ENCODE peak calls at places on chromosomes 3 and 15, in six cellular contexts. C is Karpas-422, D is PC-3, Q is GM23338, J is GM23248, Z is MM.1S. S is an unnamed sample.

GRCh38 chr3:182644800-182645433 is 148.4 kb upstream of the ATP11B start:
- DNase-seq in C (no peak), D (no peak), Q (no peak), J (peak; percentile 3), Z (no peak), S (no peak)

GRCh38 chr3:31288641-31289100 is 244.1 kb upstream of the STT3B start:
- DNase-seq in C (no peak), D (peak; percentile 96), Q (peak; percentile 46), J (peak; percentile 49), Z (peak; percentile 24), S (peak; percentile 64)

GRCh38 chr3:73868688-73869315 is 244.1 kb upstream of the PDZRN3 start:
- DNase-seq in C (no peak), D (peak; percentile 49), Q (peak; percentile 71), J (peak; percentile 67), Z (peak; percentile 27), S (peak; percentile 68)

GRCh38 chr3:126361211-126361610 is 4.0 kb upstream of the KLF15 start:
- DNase-seq in C (no peak), D (no peak), Q (no peak), J (no peak), Z (no peak), S (no peak)

GRCh38 chr3:73353661-73354217 is 271.0 kb downstream of the PDZRN3 start:
- DNase-seq in C (no peak), D (no peak), Q (peak; percentile 10), J (peak; percentile 36), Z (no peak), S (no peak)

GRCh38 chr3:99875925-99876781 is 58.5 kb downstream of the CMSS1 start:
- DNase-seq in C (peak; percentile 81), D (no peak), Q (peak; percentile 95), J (peak; percentile 93), Z (peak; percentile 19), S (peak; percentile 94)

GRCh38 chr3:21170964-21171363 is 580.0 kb downstream of the ZNF385D start:
- DNase-seq in C (peak; percentile 44), D (peak; percentile 36), Q (peak; percentile 86), J (peak; percentile 26), Z (no peak), S (peak; percentile 40)

GRCh38 chr3:134677196-134677986 is 26.6 kb upstream of the KY start:
- DNase-seq in C (peak; percentile 81), D (peak; percentile 14), Q (peak; percentile 78), J (peak; percentile 35), Z (peak; percentile 15), S (no peak)

GRCh38 chr3:12470111-12470510 is 14.2 kb upstream of the TSEN2 start:
- DNase-seq in C (no peak), D (peak; percentile 92), Q (no peak), J (peak; percentile 58), Z (no peak), S (no peak)

GRCh38 chr3:8658326-8659212 is 14.0 kb upstream of the SSUH2 start:
- DNase-seq in C (no peak), D (peak; percentile 75), Q (no peak), J (no peak), Z (peak; percentile 98), S (peak; percentile 91)

GRCh38 chr15:101452572-101452971 is 36.9 kb downstream of the PCSK6 start:
- DNase-seq in C (no peak), D (no peak), Q (no peak), J (no peak), Z (no peak), S (no peak)

GRCh38 chr3:164577667-164578066 is 500.6 kb downstream of the SI start:
- DNase-seq in C (no peak), D (no peak), Q (no peak), J (no peak), Z (no peak), S (no peak)

GRCh38 chr3:4889896-4890295 is 89.3 kb upstream of the BHLHE40 start:
- DNase-seq in C (no peak), D (no peak), Q (no peak), J (peak; percentile 35), Z (no peak), S (no peak)

GRCh38 chr3:197015790-197016705 is 13.6 kb downstream of the MELTF start:
- DNase-seq in C (no peak), D (no peak), Q (no peak), J (no peak), Z (no peak), S (no peak)

GRCh38 chr15:50767332-50767861 is 1.9 kb upstream of the SPPL2A start:
- DNase-seq in C (no peak), D (peak; percentile 64), Q (no peak), J (no peak), Z (no peak), S (no peak)

GRCh38 chr3:58683001-58683845 is 16.6 kb upstream of the FAM3D start:
- DNase-seq in C (no peak), D (peak; percentile 23), Q (no peak), J (peak; percentile 44), Z (peak; percentile 20), S (no peak)

GRCh38 chr3:37052860-37053259 is 59.5 kb downstream of the MLH1 start:
- DNase-seq in C (no peak), D (no peak), Q (no peak), J (no peak), Z (no peak), S (no peak)

GRCh38 chr15:39747326-39747725 is 35.3 kb downstream of the FSIP1 start:
- DNase-seq in C (no peak), D (peak; percentile 52), Q (no peak), J (peak; percentile 81), Z (no peak), S (no peak)

GRCh38 chr3:72658466-72659100 is 189.7 kb downstream of the SHQ1 start:
- DNase-seq in C (no peak), D (no peak), Q (no peak), J (no peak), Z (no peak), S (no peak)

GRCh38 chr3:73513260-73513659 is 111.5 kb downstream of the PDZRN3 start:
- DNase-seq in C (no peak), D (no peak), Q (no peak), J (no peak), Z (no peak), S (peak; percentile 86)

GRCh38 chr3:72957303-72957702 is 39.3 kb upstream of the PPP4R2 start:
- DNase-seq in C (no peak), D (no peak), Q (no peak), J (no peak), Z (no peak), S (peak; percentile 62)

GRCh38 chr3:46619845-46620778 is 7.8 kb downstream of the FAM240A start:
- DNase-seq in C (no peak), D (no peak), Q (peak; percentile 56), J (peak; percentile 51), Z (no peak), S (no peak)

GRCh38 chr15:43550527-43551363 is 33.3 kb downstream of the MAP1A start:
- DNase-seq in C (peak; percentile 33), D (no peak), Q (no peak), J (peak; percentile 86), Z (no peak), S (no peak)

GRCh38 chr3:197336348-197336747 is 37.9 kb upstream of the DLG1 start:
- DNase-seq in C (no peak), D (no peak), Q (no peak), J (peak; percentile 13), Z (no peak), S (no peak)

GRCh38 chr15:75095594-75095993 is 72.2 kb downstream of the PPCDC start:
- DNase-seq in C (no peak), D (no peak), Q (no peak), J (no peak), Z (no peak), S (no peak)

GRCh38 chr3:141561426-141562034 is 74.7 kb downstream of the RASA2 start:
- DNase-seq in C (peak; percentile 89), D (peak; percentile 70), Q (peak; percentile 81), J (peak; percentile 67), Z (peak; percentile 57), S (peak; percentile 65)

GRCh38 chr3:126878664-126879063 is 104.3 kb upstream of the PLXNA1 start:
- DNase-seq in C (no peak), D (no peak), Q (no peak), J (no peak), Z (no peak), S (no peak)

GRCh38 chr3:16176391-16177030 is 2.0 kb downstream of the GALNT15 start:
- DNase-seq in C (no peak), D (no peak), Q (no peak), J (peak; percentile 25), Z (no peak), S (no peak)
- H3K4me3 ChIP-seq in C (no peak overlapping the region), D (no peak overlapping the region), Q (no peak overlapping the region), J (peak overlapping the region; percentile 67), Z (no peak overlapping the region), S (no peak overlapping the region)

GRCh38 chr15:65212097-65212496 is 824 bp upstream of the CILP start:
- DNase-seq in C (peak; percentile 89), D (no peak), Q (peak; percentile 80), J (peak; percentile 18), Z (no peak), S (peak; percentile 45)
- H3K9me2 ChIP-seq in C (no peaks in the 10 kb centered on the region), D (no peaks in the 10 kb centered on the region), Q (no peaks in the 10 kb centered on the region), J (no peaks in the 10 kb centered on the region), Z (no peaks in the 10 kb centered on the region), S (no peaks in the 10 kb centered on the region)

DNA sequence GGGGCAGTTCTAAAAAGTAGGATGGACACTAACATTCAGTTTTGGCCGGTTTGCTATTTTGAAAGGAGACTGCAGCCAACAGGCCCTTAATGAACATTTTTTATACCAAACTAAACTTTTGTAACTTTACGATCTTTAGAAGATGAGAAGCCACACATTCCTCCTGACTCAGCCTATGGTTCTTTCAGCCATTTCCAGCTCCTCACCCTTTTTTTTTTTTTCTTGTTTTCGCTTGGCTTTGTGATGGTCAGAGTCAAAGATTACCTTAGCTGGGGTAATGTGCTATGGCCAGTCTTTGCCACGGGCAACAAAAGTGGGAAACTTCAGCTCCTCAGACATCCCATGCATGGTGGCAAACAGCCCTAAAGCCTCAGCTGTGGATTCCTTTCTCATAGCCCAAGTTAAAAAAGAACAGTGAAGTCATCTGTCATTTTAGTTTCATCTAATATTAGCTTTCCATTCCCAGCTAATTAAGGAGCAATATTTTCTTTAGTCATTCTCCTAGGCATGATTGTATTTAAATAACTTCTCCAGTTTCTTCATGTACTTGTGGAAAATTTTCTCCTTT is 368.7 kb downstream of the MFSD1 start:
- DNase-seq in C (no peak), D (peak; percentile 59), Q (no peak), J (peak; percentile 78), Z (no peak), S (no peak)
- H3K4me3 ChIP-seq in C (no peak overlapping the region), D (peak overlapping the region; percentile 3), Q (no peak overlapping the region), J (peak overlapping the region; percentile 43), Z (no peak overlapping the region), S (no peak overlapping the region)

DNA sequence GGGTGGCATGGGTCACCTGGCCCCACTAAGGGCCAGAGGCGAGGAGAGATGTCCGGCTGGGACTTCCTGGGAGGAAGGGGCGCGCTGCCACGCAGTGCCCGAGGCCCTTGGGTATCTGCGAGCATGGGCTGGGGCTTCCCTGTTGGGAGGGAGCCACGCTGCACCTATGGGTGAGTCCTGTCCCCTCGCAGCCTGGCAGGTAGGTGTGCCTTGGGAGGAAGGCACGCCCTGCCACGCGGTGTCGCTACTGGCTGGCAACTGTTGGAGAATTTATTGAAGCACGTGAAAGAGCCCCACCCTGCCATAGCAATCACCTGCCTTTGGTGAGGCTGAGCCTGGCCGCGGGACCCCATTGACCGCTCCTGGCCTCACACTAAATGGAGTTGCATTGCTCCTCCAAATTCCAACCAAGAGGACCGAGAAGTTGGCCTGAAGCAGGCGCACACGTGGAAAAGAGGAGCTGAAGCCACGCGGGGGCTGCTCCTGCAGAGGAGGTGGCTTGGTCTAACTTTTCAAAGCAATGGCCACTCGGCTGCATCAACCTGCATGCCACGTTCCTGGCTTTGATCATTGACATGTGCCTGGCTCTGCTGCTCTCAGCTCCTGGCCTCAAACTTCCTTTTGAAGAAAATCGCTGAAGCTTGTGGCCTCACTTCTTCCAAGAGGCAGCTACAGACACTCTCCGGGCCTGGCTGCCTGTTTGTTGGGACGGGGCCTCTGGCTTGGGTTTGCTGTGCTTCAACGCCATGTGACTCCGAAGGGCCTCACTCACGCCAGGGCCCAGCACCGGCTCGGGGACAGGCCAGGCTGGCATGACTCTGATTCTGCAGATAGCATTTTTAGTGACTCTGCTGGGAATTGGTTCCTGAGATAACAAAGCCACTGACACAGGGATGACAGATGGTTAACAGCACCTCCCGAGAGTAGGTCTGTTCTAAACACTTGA is 134.1 kb downstream of the TJP1 start:
- DNase-seq in C (no peak), D (no peak), Q (no peak), J (no peak), Z (no peak), S (no peak)
- H3K9me2 ChIP-seq in C (no peaks in the 10 kb centered on the region), D (no peaks in the 10 kb centered on the region), Q (no peaks in the 10 kb centered on the region), J (no peaks in the 10 kb centered on the region), Z (no peaks in the 10 kb centered on the region), S (no peaks in the 10 kb centered on the region)

S was measured in hepatocyte.